ENCODE peak calls at places on chromosome 11, in six cellular contexts. Z, Y, U, K, M and B are unnamed samples.

GRCh38 chr11:41246399-41246745 is 213.1 kb downstream of the LRRC4C start:
- DNase-seq in Z (no peak), Y (peak; percentile 45), U (no peak), K (no peak), M (no peak), B (no peak)

GRCh38 chr11:235998-236773 is at the start of gene SIRT3:
- DNase-seq in Z (peak; percentile 71), Y (peak; percentile 93), U (peak; percentile 85), K (peak; percentile 70), M (peak; percentile 88), B (peak; percentile 71)

GRCh38 chr11:61173456-61173855 is 12.2 kb upstream of the VPS37C start:
- DNase-seq in Z (no peak), Y (no peak), U (no peak), K (no peak), M (peak; percentile 18), B (peak; percentile 16)

GRCh38 chr11:100857236-100858005 is 170.3 kb downstream of the ARHGAP42 start:
- DNase-seq in Z (no peak), Y (no peak), U (no peak), K (no peak), M (no peak), B (no peak)

GRCh38 chr11:35316161-35316560 is 103.2 kb downstream of the SLC1A2 start:
- DNase-seq in Z (no peak), Y (no peak), U (no peak), K (peak; percentile 91), M (no peak), B (no peak)

GRCh38 chr11:131977231-131977630 is 606.8 kb downstream of the NTM start:
- DNase-seq in Z (no peak), Y (no peak), U (no peak), K (peak; percentile 89), M (no peak), B (peak; percentile 89)

GRCh38 chr11:5600374-5600851 is 4.0 kb downstream of the TRIM6 start:
- DNase-seq in Z (peak; percentile 72), Y (peak; percentile 76), U (peak; percentile 41), K (peak; percentile 86), M (no peak), B (peak; percentile 81)

GRCh38 chr11:15926071-15926470 is 430.3 kb downstream of the SOX6 start:
- DNase-seq in Z (no peak), Y (no peak), U (no peak), K (no peak), M (no peak), B (peak; percentile 52)

GRCh38 chr11:68231598-68231997 is 18.5 kb upstream of the KMT5B start:
- DNase-seq in Z (no peak), Y (no peak), U (no peak), K (no peak), M (peak; percentile 31), B (no peak)

GRCh38 chr11:57703341-57703740 is 8.7 kb downstream of the MED19 start:
- DNase-seq in Z (no peak), Y (no peak), U (no peak), K (peak; percentile 53), M (no peak), B (peak; percentile 27)
- H3K36me3 ChIP-seq in Z (peaks cover 69% of the 10 kb centered on the region), Y (peaks cover 56% of the 10 kb centered on the region), U (peaks cover 65% of the 10 kb centered on the region), K (peaks cover 14% of the 10 kb centered on the region), M (peaks cover 64% of the 10 kb centered on the region), B (peaks cover 19% of the 10 kb centered on the region)

GRCh38 chr11:72626637-72626936 is 47.6 kb downstream of the PDE2A start:
- DNase-seq in Z (no peak), Y (no peak), U (no peak), K (no peak), M (no peak), B (no peak)
- H3K4me3 ChIP-seq in Z (no peak overlapping the region), Y (no peak overlapping the region), U (no peak overlapping the region), K (no peak overlapping the region), M (no peak overlapping the region), B (no peak overlapping the region)

GRCh38 chr11:65111159-65111536 is 524 bp upstream of the TM7SF2 start:
- DNase-seq in Z (no peak), Y (no peak), U (no peak), K (no peak), M (peak; percentile 73), B (no peak)

GRCh38 chr11:65112551-65113360 is 1.1 kb downstream of the TM7SF2 start:
- DNase-seq in Z (no peak), Y (peak; percentile 82), U (peak; percentile 52), K (peak; percentile 20), M (peak; percentile 80), B (no peak)

GRCh38 chr11:65113361-65113756 is 1.7 kb downstream of the TM7SF2 start:
- DNase-seq in Z (no peak), Y (no peak), U (no peak), K (no peak), M (peak; percentile 75), B (no peak)

GRCh38 chr11:65111537-65112225 is at the start of gene TM7SF2:
- DNase-seq in Z (peak; percentile 94), Y (peak; percentile 99), U (peak; percentile 97), K (peak; percentile 88), M (peak; percentile 98), B (peak; percentile 85)

GRCh38 chr11:65112226-65112550 is 516 bp downstream of the TM7SF2 start:
- DNase-seq in Z (no peak), Y (no peak), U (no peak), K (no peak), M (no peak), B (no peak)
- H3K36me3 ChIP-seq in Z (peaks cover 59% of the 10 kb centered on the region), Y (peaks cover 7% of the 10 kb centered on the region), U (peaks cover 39% of the 10 kb centered on the region), K (peaks cover 13% of the 10 kb centered on the region), M (peaks cover 26% of the 10 kb centered on the region), B (peaks cover 15% of the 10 kb centered on the region)

GRCh38 chr11:70670684-70671034 is 272.3 kb downstream of the CTTN start:
- DNase-seq in Z (no peak), Y (no peak), U (no peak), K (no peak), M (no peak), B (no peak)

GRCh38 chr11:70671611-70672010 is 273.3 kb downstream of the CTTN start:
- DNase-seq in Z (no peak), Y (no peak), U (no peak), K (no peak), M (no peak), B (no peak)

GRCh38 chr11:70669871-70670683 is 271.7 kb downstream of the CTTN start:
- DNase-seq in Z (no peak), Y (no peak), U (no peak), K (no peak), M (no peak), B (no peak)

GRCh38 chr11:70669281-70669680 is 271.0 kb downstream of the CTTN start:
- DNase-seq in Z (no peak), Y (no peak), U (no peak), K (no peak), M (no peak), B (no peak)

GRCh38 chr11:70671083-70671482 is 272.8 kb downstream of the CTTN start:
- DNase-seq in Z (no peak), Y (no peak), U (no peak), K (no peak), M (no peak), B (no peak)
- H3K4me3 ChIP-seq in Z (no peak overlapping the region), Y (no peak overlapping the region), U (no peak overlapping the region), K (no peak overlapping the region), M (no peak overlapping the region), B (no peak overlapping the region)

DNA sequence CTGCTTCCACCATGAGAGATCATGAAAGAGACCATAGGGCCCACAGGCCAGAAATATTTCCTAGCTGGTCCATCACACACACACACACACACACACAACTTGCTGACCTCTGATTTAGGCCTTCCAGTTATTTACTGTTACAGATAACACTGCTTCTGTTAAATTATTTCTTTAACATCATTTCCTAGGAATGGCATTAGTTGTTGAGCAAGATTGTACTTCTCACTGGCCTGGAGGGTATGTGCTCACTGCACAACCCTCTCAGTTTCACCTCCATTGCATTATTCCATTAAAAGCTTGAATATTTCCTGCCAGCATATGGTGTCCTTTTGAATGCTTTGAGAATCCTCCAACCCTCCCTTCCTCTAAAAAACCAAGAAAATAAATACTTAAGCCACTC is 104.4 kb downstream of the MICAL2 start:
- DNase-seq in Z (no peak), Y (no peak), U (no peak), K (no peak), M (no peak), B (no peak)
- H3K36me3 ChIP-seq in Z (peaks cover 26% of the 10 kb centered on the region), Y (no peaks in the 10 kb centered on the region), U (peaks cover 43% of the 10 kb centered on the region), K (peaks cover 24% of the 10 kb centered on the region), M (peaks cover 62% of the 10 kb centered on the region), B (peaks cover 15% of the 10 kb centered on the region)

GRCh38 chr11:125315088-125315740 is 150.7 kb downstream of the PKNOX2 start:
- DNase-seq in Z (no peak), Y (no peak), U (peak; percentile 70), K (peak; percentile 44), M (no peak), B (no peak)

GRCh38 chr11:125313271-125314222 is 149.0 kb downstream of the PKNOX2 start:
- DNase-seq in Z (no peak), Y (no peak), U (no peak), K (peak; percentile 50), M (no peak), B (peak; percentile 10)

GRCh38 chr11:125312812-125313211 is 148.3 kb downstream of the PKNOX2 start:
- DNase-seq in Z (no peak), Y (no peak), U (no peak), K (no peak), M (no peak), B (no peak)

GRCh38 chr11:125314264-125315087 is 149.9 kb downstream of the PKNOX2 start:
- DNase-seq in Z (no peak), Y (no peak), U (no peak), K (no peak), M (no peak), B (no peak)

GRCh38 chr11:125312391-125312790 is 147.8 kb downstream of the PKNOX2 start:
- DNase-seq in Z (no peak), Y (no peak), U (no peak), K (no peak), M (no peak), B (no peak)
- H3K4me3 ChIP-seq in Z (no peak overlapping the region), Y (no peak overlapping the region), U (no peak overlapping the region), K (no peak overlapping the region), M (no peak overlapping the region), B (no peak overlapping the region)